ENCODE peak calls at places on chromosomes 5 and 9, in six cellular contexts. One of them, this sample, is unnamed.

GRCh38 chr9:2818486-2819121 is 25.3 kb downstream of the PUM3 start:
- DNase-seq in HCT116: no peak
- DNase-seq in mesendoderm: no peak
- DNase-seq in transverse colon: no peak
- DNase-seq in Karpas-422: no peak
- DNase-seq in psoas muscle: no peak
- DNase-seq in this sample: no peak

GRCh38 chr5:71925608-71926091 is 181.6 kb upstream of the MAP1B start:
- DNase-seq in mesendoderm: no peak
- DNase-seq in HCT116: no peak
- DNase-seq in psoas muscle: no peak
- DNase-seq in Karpas-422: no peak
- DNase-seq in transverse colon: no peak
- DNase-seq in this sample: no peak

GRCh38 chr9:133513214-133514088 is 11.3 kb downstream of the MYMK start:
- DNase-seq in mesendoderm: no peak
- DNase-seq in transverse colon: no peak
- DNase-seq in Karpas-422: no peak
- DNase-seq in HCT116: no peak
- DNase-seq in psoas muscle: no peak
- DNase-seq in this sample: no peak

GRCh38 chr9:75869236-75869635 is 21.2 kb upstream of the PCSK5 start:
- DNase-seq in mesendoderm: no peak
- DNase-seq in psoas muscle: no peak
- DNase-seq in Karpas-422: no peak
- DNase-seq in HCT116: no peak
- DNase-seq in transverse colon: peak; percentile 29
- DNase-seq in this sample: no peak

GRCh38 chr9:129569506-129570449 is 51.1 kb downstream of the C9orf50 start:
- DNase-seq in psoas muscle: no peak
- DNase-seq in Karpas-422: peak; percentile 45
- DNase-seq in transverse colon: no peak
- DNase-seq in HCT116: peak; percentile 81
- DNase-seq in mesendoderm: peak; percentile 83
- DNase-seq in this sample: peak; percentile 77

GRCh38 chr5:171336486-171337206 is 27.6 kb downstream of the TLX3 start:
- DNase-seq in psoas muscle: no peak
- DNase-seq in transverse colon: peak; percentile 20
- DNase-seq in mesendoderm: peak; percentile 59
- DNase-seq in HCT116: peak; percentile 42
- DNase-seq in Karpas-422: no peak
- DNase-seq in this sample: peak; percentile 64

GRCh38 chr5:180602481-180603075 is 11.3 kb upstream of the SCGB3A1 start:
- DNase-seq in transverse colon: no peak
- DNase-seq in HCT116: no peak
- DNase-seq in psoas muscle: no peak
- DNase-seq in mesendoderm: no peak
- DNase-seq in Karpas-422: no peak
- DNase-seq in this sample: no peak

GRCh38 chr5:135308752-135309151 is 90.3 kb downstream of the MACROH2A1 start:
- DNase-seq in psoas muscle: no peak
- DNase-seq in HCT116: no peak
- DNase-seq in Karpas-422: no peak
- DNase-seq in mesendoderm: no peak
- DNase-seq in transverse colon: no peak
- DNase-seq in this sample: no peak

GRCh38 chr5:6637590-6637989 is 4.3 kb downstream of the SRD5A1 start:
- DNase-seq in psoas muscle: no peak
- DNase-seq in mesendoderm: peak; percentile 23
- DNase-seq in Karpas-422: no peak
- DNase-seq in transverse colon: no peak
- DNase-seq in HCT116: no peak
- DNase-seq in this sample: no peak

GRCh38 chr5:61525573-61526142 is 193.6 kb downstream of the ZSWIM6 start:
- DNase-seq in Karpas-422: no peak
- DNase-seq in mesendoderm: peak; percentile 30
- DNase-seq in psoas muscle: no peak
- DNase-seq in transverse colon: no peak
- DNase-seq in HCT116: no peak
- DNase-seq in this sample: no peak

GRCh38 chr9:127505396-127506116 is 54.2 kb downstream of the LRSAM1 start:
- DNase-seq in mesendoderm: peak; percentile 54
- DNase-seq in HCT116: no peak
- DNase-seq in transverse colon: no peak
- DNase-seq in psoas muscle: no peak
- DNase-seq in Karpas-422: peak; percentile 80
- DNase-seq in this sample: peak; percentile 93

GRCh38 chr5:61811052-61811451 is 479.0 kb downstream of the ZSWIM6 start:
- DNase-seq in HCT116: no peak
- DNase-seq in transverse colon: no peak
- DNase-seq in mesendoderm: no peak
- DNase-seq in psoas muscle: no peak
- DNase-seq in Karpas-422: no peak
- DNase-seq in this sample: no peak

GRCh38 chr9:21556581-21557427 is 74.7 kb upstream of the IFNE start:
- DNase-seq in HCT116: no peak
- DNase-seq in Karpas-422: no peak
- DNase-seq in psoas muscle: no peak
- DNase-seq in mesendoderm: no peak
- DNase-seq in transverse colon: no peak
- DNase-seq in this sample: no peak

GRCh38 chr9:109417585-109418544 is 80.2 kb downstream of the PTPN3 start:
- DNase-seq in mesendoderm: no peak
- DNase-seq in HCT116: no peak
- DNase-seq in psoas muscle: peak; percentile 25
- DNase-seq in transverse colon: no peak
- DNase-seq in Karpas-422: no peak
- DNase-seq in this sample: no peak

GRCh38 chr9:131733601-131734061 is 6.2 kb downstream of the RAPGEF1 start:
- DNase-seq in Karpas-422: no peak
- DNase-seq in HCT116: no peak
- DNase-seq in psoas muscle: peak; percentile 65
- DNase-seq in transverse colon: peak; percentile 58
- DNase-seq in mesendoderm: peak; percentile 89
- DNase-seq in this sample: peak; percentile 64

GRCh38 chr9:109843651-109844050 is 63.7 kb downstream of the PALM2AKAP2 start:
- DNase-seq in mesendoderm: no peak
- DNase-seq in transverse colon: no peak
- DNase-seq in Karpas-422: no peak
- DNase-seq in HCT116: no peak
- DNase-seq in psoas muscle: peak; percentile 81
- DNase-seq in this sample: no peak

GRCh38 chr9:131410051-131410491 is 16.2 kb downstream of the PRRC2B start:
- DNase-seq in mesendoderm: no peak
- DNase-seq in HCT116: no peak
- DNase-seq in psoas muscle: no peak
- DNase-seq in Karpas-422: no peak
- DNase-seq in transverse colon: no peak
- DNase-seq in this sample: peak; percentile 50

GRCh38 chr5:169710675-169711074 is 73.6 kb downstream of the DOCK2 start:
- DNase-seq in mesendoderm: no peak
- DNase-seq in transverse colon: no peak
- DNase-seq in psoas muscle: no peak
- DNase-seq in HCT116: no peak
- DNase-seq in Karpas-422: no peak
- DNase-seq in this sample: no peak

GRCh38 chr5:160463775-160464465 is 42.3 kb downstream of the PTTG1 start:
- DNase-seq in HCT116: no peak
- DNase-seq in psoas muscle: no peak
- DNase-seq in mesendoderm: no peak
- DNase-seq in Karpas-422: no peak
- DNase-seq in transverse colon: no peak
- DNase-seq in this sample: no peak

GRCh38 chr5:149932445-149933350 is 11.9 kb downstream of the PDE6A start:
- DNase-seq in mesendoderm: peak; percentile 38
- DNase-seq in Karpas-422: no peak
- DNase-seq in psoas muscle: peak; percentile 40
- DNase-seq in transverse colon: no peak
- DNase-seq in HCT116: no peak
- DNase-seq in this sample: peak; percentile 80

GRCh38 chr9:89505795-89506385 is 8.0 kb upstream of the SEMA4D start:
- DNase-seq in psoas muscle: no peak
- DNase-seq in mesendoderm: no peak
- DNase-seq in Karpas-422: no peak
- DNase-seq in transverse colon: no peak
- DNase-seq in HCT116: no peak
- DNase-seq in this sample: no peak

GRCh38 chr5:172319708-172320441 is 36.3 kb upstream of the UBTD2 start:
- DNase-seq in transverse colon: no peak
- DNase-seq in psoas muscle: no peak
- DNase-seq in mesendoderm: no peak
- DNase-seq in Karpas-422: no peak
- DNase-seq in HCT116: no peak
- DNase-seq in this sample: no peak

GRCh38 chr5:157197088-157197487 is 16.4 kb downstream of the ITK start:
- DNase-seq in mesendoderm: no peak
- DNase-seq in HCT116: no peak
- DNase-seq in psoas muscle: no peak
- DNase-seq in transverse colon: no peak
- DNase-seq in Karpas-422: no peak
- DNase-seq in this sample: no peak

GRCh38 chr9:108535526-108535925 is 320.3 kb downstream of the ACTL7B start:
- DNase-seq in HCT116: no peak
- DNase-seq in transverse colon: peak; percentile 24
- DNase-seq in mesendoderm: peak; percentile 31
- DNase-seq in psoas muscle: no peak
- DNase-seq in Karpas-422: peak; percentile 66
- DNase-seq in this sample: peak; percentile 56

GRCh38 chr9:4081549-4081895 is 218.3 kb downstream of the GLIS3 start:
- DNase-seq in transverse colon: no peak
- DNase-seq in Karpas-422: no peak
- DNase-seq in psoas muscle: no peak
- DNase-seq in mesendoderm: no peak
- DNase-seq in HCT116: no peak
- DNase-seq in this sample: no peak

GRCh38 chr5:62771331-62771730 is 192.7 kb downstream of the LRRC70 start:
- DNase-seq in Karpas-422: no peak
- DNase-seq in transverse colon: no peak
- DNase-seq in mesendoderm: no peak
- DNase-seq in psoas muscle: no peak
- DNase-seq in HCT116: no peak
- DNase-seq in this sample: no peak

GRCh38 chr9:6195714-6196360 is 19.8 kb upstream of the IL33 start:
- DNase-seq in Karpas-422: no peak
- DNase-seq in transverse colon: no peak
- DNase-seq in psoas muscle: no peak
- DNase-seq in HCT116: no peak
- DNase-seq in mesendoderm: no peak
- DNase-seq in this sample: no peak

GRCh38 chr5:9318031-9318430 is 227.8 kb downstream of the SEMA5A start:
- DNase-seq in transverse colon: no peak
- DNase-seq in mesendoderm: peak; percentile 32
- DNase-seq in psoas muscle: no peak
- DNase-seq in Karpas-422: no peak
- DNase-seq in HCT116: no peak
- DNase-seq in this sample: no peak

GRCh38 chr5:177468329-177469058 is 4.9 kb downstream of the DBN1 start:
- DNase-seq in psoas muscle: peak; percentile 69
- DNase-seq in mesendoderm: peak; percentile 98
- DNase-seq in Karpas-422: no peak
- DNase-seq in HCT116: no peak
- DNase-seq in transverse colon: no peak
- DNase-seq in this sample: no peak

DNA sequence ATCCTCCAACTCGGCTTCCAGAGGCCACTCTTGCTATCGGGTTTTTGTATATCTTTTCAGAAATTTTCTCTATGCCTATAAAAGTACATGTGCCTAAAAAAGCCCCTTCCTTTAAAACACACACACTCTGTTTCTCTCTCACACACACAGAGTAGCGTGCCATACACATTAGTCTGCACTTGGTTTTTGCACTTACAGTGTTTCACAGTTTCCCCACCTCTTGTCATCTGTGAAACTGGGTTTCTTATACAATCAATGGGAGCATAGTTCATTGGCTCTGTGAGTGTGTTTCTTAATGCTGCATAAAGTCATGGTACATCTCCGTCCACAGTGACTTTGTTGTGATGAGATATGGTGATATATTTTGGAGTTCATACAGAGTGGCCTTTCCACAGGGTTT is 664 bp upstream of the IGFBPL1 start:
- DNase-seq in HCT116: no peak
- DNase-seq in psoas muscle: no peak
- DNase-seq in mesendoderm: no peak
- DNase-seq in Karpas-422: no peak
- DNase-seq in transverse colon: no peak
- DNase-seq in this sample: no peak
- H3K4me3 ChIP-seq in HCT116: no peak overlapping the region
- H3K4me3 ChIP-seq in psoas muscle: peak overlapping the region; percentile 58
- H3K4me3 ChIP-seq in mesendoderm: no peak overlapping the region
- H3K4me3 ChIP-seq in Karpas-422: no peak overlapping the region
- H3K4me3 ChIP-seq in transverse colon: peak overlapping the region; percentile 53
- H3K4me3 ChIP-seq in this sample: no peak overlapping the region

DNA sequence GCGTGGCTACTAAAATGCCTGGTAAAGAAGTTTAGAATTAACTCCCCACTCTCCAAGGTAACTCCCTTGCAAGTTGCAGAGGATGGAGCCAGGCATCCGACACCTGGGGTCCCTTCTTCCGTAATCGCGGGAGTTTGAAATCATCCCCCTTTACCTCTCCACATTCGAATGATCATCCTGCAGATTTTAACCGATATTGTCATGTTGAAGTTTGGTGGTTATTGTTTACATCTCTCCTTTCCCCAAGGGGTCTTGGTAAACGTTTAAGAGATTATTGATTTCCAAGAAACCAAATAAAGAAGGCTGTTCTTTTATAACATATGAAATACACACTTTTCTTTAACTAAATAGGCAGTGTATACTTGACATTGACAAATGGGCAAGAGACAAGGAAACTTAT is 26.7 kb downstream of the NR2F1 start:
- DNase-seq in transverse colon: no peak
- DNase-seq in HCT116: no peak
- DNase-seq in mesendoderm: no peak
- DNase-seq in Karpas-422: no peak
- DNase-seq in psoas muscle: no peak
- DNase-seq in this sample: no peak
- H3K27me3 ChIP-seq in transverse colon: peaks cover 100% of the 10 kb centered on the region
- H3K27me3 ChIP-seq in HCT116: peaks cover 53% of the 10 kb centered on the region
- H3K27me3 ChIP-seq in mesendoderm: peaks cover 57% of the 10 kb centered on the region
- H3K27me3 ChIP-seq in Karpas-422: no peaks in the 10 kb centered on the region
- H3K27me3 ChIP-seq in psoas muscle: peaks cover 97% of the 10 kb centered on the region
- H3K27me3 ChIP-seq in this sample: peaks cover 97% of the 10 kb centered on the region

DNA sequence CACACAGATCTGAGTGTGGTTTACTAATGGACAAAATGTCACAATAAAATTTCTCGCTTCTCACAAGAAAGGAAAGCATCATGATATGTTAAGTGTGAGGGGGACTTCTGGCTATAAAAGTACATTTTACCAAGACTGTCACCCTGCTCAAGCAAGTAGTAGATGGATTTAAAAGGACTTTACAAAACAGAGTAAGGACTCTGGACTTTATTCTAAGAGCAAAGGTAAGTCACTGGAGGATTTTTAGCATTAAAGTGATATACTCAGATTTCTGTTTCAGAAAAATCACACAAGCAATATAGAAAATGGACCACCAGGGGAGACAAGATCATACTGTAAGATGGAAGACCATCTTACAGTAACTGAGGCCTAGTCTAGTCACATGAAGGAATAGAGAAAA is 19.7 kb downstream of the FANCC start:
- DNase-seq in mesendoderm: no peak
- DNase-seq in psoas muscle: no peak
- DNase-seq in Karpas-422: no peak
- DNase-seq in transverse colon: no peak
- DNase-seq in HCT116: no peak
- DNase-seq in this sample: no peak
- H3K36me3 ChIP-seq in mesendoderm: no peaks in the 10 kb centered on the region
- H3K36me3 ChIP-seq in psoas muscle: no peaks in the 10 kb centered on the region
- H3K36me3 ChIP-seq in Karpas-422: no peaks in the 10 kb centered on the region
- H3K36me3 ChIP-seq in transverse colon: no peaks in the 10 kb centered on the region
- H3K36me3 ChIP-seq in HCT116: no peaks in the 10 kb centered on the region
- H3K36me3 ChIP-seq in this sample: no peaks in the 10 kb centered on the region

GRCh38 chr9:115157245-115157674 is 39.3 kb upstream of the TNC start:
- DNase-seq in Karpas-422: no peak
- DNase-seq in transverse colon: no peak
- DNase-seq in mesendoderm: peak; percentile 81
- DNase-seq in psoas muscle: no peak
- DNase-seq in HCT116: peak; percentile 49
- DNase-seq in this sample: no peak
- H3K4me3 ChIP-seq in Karpas-422: no peak overlapping the region
- H3K4me3 ChIP-seq in transverse colon: no peak overlapping the region
- H3K4me3 ChIP-seq in mesendoderm: no peak overlapping the region
- H3K4me3 ChIP-seq in psoas muscle: no peak overlapping the region
- H3K4me3 ChIP-seq in HCT116: no peak overlapping the region
- H3K4me3 ChIP-seq in this sample: no peak overlapping the region

This sample was measured in H7.